ENCODE peak calls at places on chromosomes 3 and 15, in four cellular contexts. One of them, this sample, is unnamed.
A peak's percentile ranks its signal among the peaks of the same experiment; 100 is the strongest.

GRCh38 chr3:39025222-39025970 is 26.3 kb downstream of the SCN11A start:
- DNase-seq in DMS79: no peak
- DNase-seq in breast epithelium: no peak
- DNase-seq in GDM1: no peak
- DNase-seq in this sample: no peak

GRCh38 chr3:149702691-149703426 is 45.0 kb upstream of the WWTR1 start:
- DNase-seq in DMS79: no peak
- DNase-seq in breast epithelium: no peak
- DNase-seq in GDM1: no peak
- DNase-seq in this sample: peak; percentile 87

GRCh38 chr15:41968738-41969137 is 3.6 kb downstream of the EHD4 start:
- DNase-seq in DMS79: no peak
- DNase-seq in breast epithelium: no peak
- DNase-seq in GDM1: no peak
- DNase-seq in this sample: no peak

GRCh38 chr3:59540241-59540640 is 490.4 kb upstream of the CFAP20DC start:
- DNase-seq in DMS79: no peak
- DNase-seq in breast epithelium: no peak
- DNase-seq in GDM1: no peak
- DNase-seq in this sample: no peak

GRCh38 chr3:15796771-15797599 is 794 bp downstream of the ANKRD28 start:
- DNase-seq in DMS79: no peak
- DNase-seq in breast epithelium: no peak
- DNase-seq in GDM1: no peak
- DNase-seq in this sample: peak; percentile 86

GRCh38 chr3:153096611-153097200 is 65.3 kb upstream of the RAP2B start:
- DNase-seq in DMS79: no peak
- DNase-seq in breast epithelium: no peak
- DNase-seq in GDM1: no peak
- DNase-seq in this sample: no peak

GRCh38 chr3:37993811-37994638 is 3.4 kb downstream of the VILL start:
- DNase-seq in DMS79: no peak
- DNase-seq in breast epithelium: peak; percentile 73
- DNase-seq in GDM1: peak; percentile 78
- DNase-seq in this sample: peak; percentile 53

GRCh38 chr3:126083511-126083912 is 412 bp downstream of the SLC41A3 start:
- DNase-seq in DMS79: peak; percentile 32
- DNase-seq in breast epithelium: peak; percentile 40
- DNase-seq in GDM1: no peak
- DNase-seq in this sample: peak; percentile 56

GRCh38 chr3:153250450-153250849 is 88.4 kb downstream of the RAP2B start:
- DNase-seq in DMS79: no peak
- DNase-seq in breast epithelium: no peak
- DNase-seq in GDM1: no peak
- DNase-seq in this sample: no peak

GRCh38 chr3:147613710-147614109 is 204.5 kb downstream of the ZIC1 start:
- DNase-seq in DMS79: no peak
- DNase-seq in breast epithelium: no peak
- DNase-seq in GDM1: no peak
- DNase-seq in this sample: no peak

GRCh38 chr15:75727031-75727531 is 14.4 kb upstream of the CSPG4 start:
- DNase-seq in DMS79: no peak
- DNase-seq in breast epithelium: no peak
- DNase-seq in GDM1: no peak
- DNase-seq in this sample: no peak

GRCh38 chr15:69578792-69579587 is 126.4 kb downstream of the RPLP1 start:
- DNase-seq in DMS79: no peak
- DNase-seq in breast epithelium: peak; percentile 36
- DNase-seq in GDM1: no peak
- DNase-seq in this sample: no peak

GRCh38 chr3:57972421-57973111 is 35.7 kb upstream of the FLNB start:
- DNase-seq in DMS79: no peak
- DNase-seq in breast epithelium: peak; percentile 62
- DNase-seq in GDM1: no peak
- DNase-seq in this sample: no peak

GRCh38 chr3:120894285-120894684 is 13.7 kb upstream of the STXBP5L start:
- DNase-seq in DMS79: no peak
- DNase-seq in breast epithelium: no peak
- DNase-seq in GDM1: no peak
- DNase-seq in this sample: no peak

GRCh38 chr3:124063168-124063909 is 71.4 kb upstream of the ROPN1 start:
- DNase-seq in DMS79: peak; percentile 36
- DNase-seq in breast epithelium: no peak
- DNase-seq in GDM1: no peak
- DNase-seq in this sample: peak; percentile 3

GRCh38 chr15:96314508-96314907 is 16.0 kb upstream of the NR2F2 start:
- DNase-seq in DMS79: no peak
- DNase-seq in breast epithelium: no peak
- DNase-seq in GDM1: no peak
- DNase-seq in this sample: no peak

GRCh38 chr3:52495096-52495495 is at the start of gene STAB1:
- DNase-seq in DMS79: no peak
- DNase-seq in breast epithelium: no peak
- DNase-seq in GDM1: peak; percentile 37
- DNase-seq in this sample: no peak

This sample was measured in mesenchymal stem cell.